ENCODE peak calls at places on chromosomes 4 and X, in seven cellular contexts. A, K, J, O, Y, U and V are unnamed samples.
A peak's percentile ranks its signal among the peaks of the same experiment; 100 is the strongest.

GRCh38 chrX:10482262-10482661 is 138.1 kb downstream of the MID1 start:
- DNase-seq in A (no peak), K (peak; percentile 21), J (no peak), O (no peak), Y (peak; percentile 10), U (no peak), V (peak; percentile 7)

GRCh38 chr4:108443585-108443984 is 176.8 kb upstream of the RPL34 start:
- DNase-seq in A (no peak), K (no peak), J (no peak), O (no peak), Y (no peak), U (no peak), V (no peak)

GRCh38 chrX:281166-281999 is at the start of gene PLCXD1:
- DNase-seq in A (peak; percentile 87), K (peak; percentile 54), J (no peak), O (no peak), Y (peak; percentile 56), U (no peak), V (peak; percentile 85)

GRCh38 chr4:113468165-113469022 is 293.1 kb downstream of the CAMK2D start:
- DNase-seq in A (no peak), K (no peak), J (no peak), O (no peak), Y (no peak), U (peak; percentile 95), V (no peak)

GRCh38 chr4:121112530-121112929 is 40.2 kb upstream of the NDNF start:
- DNase-seq in A (no peak), K (no peak), J (no peak), O (no peak), Y (no peak), U (peak; percentile 15), V (no peak)

GRCh38 chrX:23341452-23341851 is 6.8 kb downstream of the PTCHD1 start:
- DNase-seq in A (no peak), K (no peak), J (no peak), O (no peak), Y (no peak), U (no peak), V (no peak)

GRCh38 chr4:145609494-145610427 is 9.4 kb upstream of the MMAA start:
- DNase-seq in A (peak; percentile 49), K (peak; percentile 43), J (no peak), O (peak; percentile 32), Y (peak; percentile 83), U (peak; percentile 77), V (peak; percentile 38)

GRCh38 chrX:39527045-39527444 is 570.7 kb downstream of the BCOR start:
- DNase-seq in A (no peak), K (no peak), J (no peak), O (no peak), Y (no peak), U (peak; percentile 43), V (no peak)

GRCh38 chr4:77538144-77538543 is 67.5 kb upstream of the CXCL13 start:
- DNase-seq in A (no peak), K (no peak), J (no peak), O (no peak), Y (no peak), U (peak; percentile 26), V (no peak)

GRCh38 chrX:49171752-49172279 is at the start of gene PLP2:
- DNase-seq in A (no peak), K (peak; percentile 24), J (no peak), O (no peak), Y (peak; percentile 69), U (peak; percentile 69), V (peak; percentile 62)

GRCh38 chr4:110640608-110641007 is 17.7 kb upstream of the PITX2 start:
- DNase-seq in A (no peak), K (no peak), J (no peak), O (no peak), Y (no peak), U (no peak), V (no peak)